ENCODE peak calls at places on chromosomes 16 and 17, in six cellular contexts. One of them, this sample, is unnamed.

GRCh38 chr17:76539631-76540271 is at the start of gene PRCD:
- DNase-seq in BJ: no peak
- DNase-seq in GM12878: no peak
- DNase-seq in psoas muscle: no peak
- DNase-seq in bronchial epithelial cell: no peak
- DNase-seq in fibroblast of pulmonary artery: no peak
- DNase-seq in this sample: no peak

GRCh38 chr16:67104061-67104460 is 5.7 kb upstream of the PHAF1 start:
- DNase-seq in BJ: no peak
- DNase-seq in GM12878: no peak
- DNase-seq in psoas muscle: no peak
- DNase-seq in bronchial epithelial cell: no peak
- DNase-seq in fibroblast of pulmonary artery: peak
- DNase-seq in this sample: no peak

GRCh38 chr16:11346700-11347319 is 1.6 kb downstream of the RMI2 start:
- DNase-seq in BJ: no peak
- DNase-seq in GM12878: no peak
- DNase-seq in psoas muscle: no peak
- DNase-seq in bronchial epithelial cell: no peak
- DNase-seq in fibroblast of pulmonary artery: no peak
- DNase-seq in this sample: no peak

GRCh38 chr17:41812176-41813038 is at the start of gene FKBP10:
- DNase-seq in BJ: no peak
- DNase-seq in GM12878: no peak
- DNase-seq in psoas muscle: peak
- DNase-seq in bronchial epithelial cell: peak
- DNase-seq in fibroblast of pulmonary artery: peak
- DNase-seq in this sample: no peak

GRCh38 chr16:69833357-69833781 is 71.2 kb downstream of the WWP2 start:
- DNase-seq in BJ: no peak
- DNase-seq in GM12878: no peak
- DNase-seq in psoas muscle: no peak
- DNase-seq in bronchial epithelial cell: no peak
- DNase-seq in fibroblast of pulmonary artery: peak
- DNase-seq in this sample: no peak

GRCh38 chr17:47298712-47299111 is 25.0 kb upstream of the EFCAB13 start:
- DNase-seq in BJ: no peak
- DNase-seq in GM12878: no peak
- DNase-seq in psoas muscle: no peak
- DNase-seq in bronchial epithelial cell: no peak
- DNase-seq in fibroblast of pulmonary artery: no peak
- DNase-seq in this sample: no peak

GRCh38 chr16:85169333-85170065 is 57.2 kb upstream of the CIBAR2 start:
- DNase-seq in BJ: no peak
- DNase-seq in GM12878: no peak
- DNase-seq in psoas muscle: no peak
- DNase-seq in bronchial epithelial cell: no peak
- DNase-seq in fibroblast of pulmonary artery: peak
- DNase-seq in this sample: no peak

GRCh38 chr16:56861092-56861610 is 3.9 kb upstream of the SLC12A3 start:
- DNase-seq in BJ: no peak
- DNase-seq in GM12878: no peak
- DNase-seq in psoas muscle: no peak
- DNase-seq in bronchial epithelial cell: no peak
- DNase-seq in fibroblast of pulmonary artery: no peak
- DNase-seq in this sample: no peak

GRCh38 chr16:10314811-10315210 is 71.0 kb upstream of the ATF7IP2 start:
- DNase-seq in BJ: no peak
- DNase-seq in GM12878: no peak
- DNase-seq in psoas muscle: no peak
- DNase-seq in bronchial epithelial cell: peak
- DNase-seq in fibroblast of pulmonary artery: peak
- DNase-seq in this sample: no peak

GRCh38 chr17:63477471-63478440 is 895 bp downstream of the ACE start:
- DNase-seq in BJ: no peak
- DNase-seq in GM12878: no peak
- DNase-seq in psoas muscle: no peak
- DNase-seq in bronchial epithelial cell: no peak
- DNase-seq in fibroblast of pulmonary artery: no peak
- DNase-seq in this sample: no peak

GRCh38 chr17:36721560-36722120 is 120.3 kb downstream of the MRM1 start:
- DNase-seq in BJ: no peak
- DNase-seq in GM12878: no peak
- DNase-seq in psoas muscle: no peak
- DNase-seq in bronchial epithelial cell: no peak
- DNase-seq in fibroblast of pulmonary artery: no peak
- DNase-seq in this sample: no peak

GRCh38 chr17:17794382-17794781 is 42.4 kb downstream of the SREBF1 start:
- DNase-seq in BJ: no peak
- DNase-seq in GM12878: no peak
- DNase-seq in psoas muscle: no peak
- DNase-seq in bronchial epithelial cell: no peak
- DNase-seq in fibroblast of pulmonary artery: no peak
- DNase-seq in this sample: no peak

GRCh38 chr16:17367034-17367433 is 103.7 kb downstream of the XYLT1 start:
- DNase-seq in BJ: no peak
- DNase-seq in GM12878: no peak
- DNase-seq in psoas muscle: no peak
- DNase-seq in bronchial epithelial cell: no peak
- DNase-seq in fibroblast of pulmonary artery: no peak
- DNase-seq in this sample: no peak

GRCh38 chr17:79131701-79132100 is 57.1 kb downstream of the ENGASE start:
- DNase-seq in BJ: no peak
- DNase-seq in GM12878: no peak
- DNase-seq in psoas muscle: no peak
- DNase-seq in bronchial epithelial cell: no peak
- DNase-seq in fibroblast of pulmonary artery: no peak
- DNase-seq in this sample: no peak

GRCh38 chr17:41528959-41529353 is 848 bp upstream of the KRT19 start:
- DNase-seq in BJ: no peak
- DNase-seq in GM12878: no peak
- DNase-seq in psoas muscle: no peak
- DNase-seq in bronchial epithelial cell: no peak
- DNase-seq in fibroblast of pulmonary artery: no peak
- DNase-seq in this sample: no peak

GRCh38 chr17:70622382-70623260 is 453.3 kb downstream of the KCNJ2 start:
- DNase-seq in BJ: no peak
- DNase-seq in GM12878: no peak
- DNase-seq in psoas muscle: peak
- DNase-seq in bronchial epithelial cell: peak
- DNase-seq in fibroblast of pulmonary artery: peak
- DNase-seq in this sample: no peak

GRCh38 chr16:85675528-85675927 is 13.2 kb downstream of the GINS2 start:
- DNase-seq in BJ: no peak
- DNase-seq in GM12878: no peak
- DNase-seq in psoas muscle: no peak
- DNase-seq in bronchial epithelial cell: no peak
- DNase-seq in fibroblast of pulmonary artery: peak
- DNase-seq in this sample: no peak

GRCh38 chr16:88988980-88989791 is 12.2 kb upstream of the CBFA2T3 start:
- DNase-seq in BJ: no peak
- DNase-seq in GM12878: no peak
- DNase-seq in psoas muscle: no peak
- DNase-seq in bronchial epithelial cell: no peak
- DNase-seq in fibroblast of pulmonary artery: no peak
- DNase-seq in this sample: no peak

GRCh38 chr17:10718547-10718946 is 11.3 kb downstream of the TMEM220 start:
- DNase-seq in BJ: no peak
- DNase-seq in GM12878: no peak
- DNase-seq in psoas muscle: no peak
- DNase-seq in bronchial epithelial cell: no peak
- DNase-seq in fibroblast of pulmonary artery: no peak
- DNase-seq in this sample: no peak

GRCh38 chr17:10713336-10713735 is 15.9 kb downstream of the ADPRM start:
- DNase-seq in BJ: no peak
- DNase-seq in GM12878: no peak
- DNase-seq in psoas muscle: no peak
- DNase-seq in bronchial epithelial cell: no peak
- DNase-seq in fibroblast of pulmonary artery: no peak
- DNase-seq in this sample: no peak

DNA sequence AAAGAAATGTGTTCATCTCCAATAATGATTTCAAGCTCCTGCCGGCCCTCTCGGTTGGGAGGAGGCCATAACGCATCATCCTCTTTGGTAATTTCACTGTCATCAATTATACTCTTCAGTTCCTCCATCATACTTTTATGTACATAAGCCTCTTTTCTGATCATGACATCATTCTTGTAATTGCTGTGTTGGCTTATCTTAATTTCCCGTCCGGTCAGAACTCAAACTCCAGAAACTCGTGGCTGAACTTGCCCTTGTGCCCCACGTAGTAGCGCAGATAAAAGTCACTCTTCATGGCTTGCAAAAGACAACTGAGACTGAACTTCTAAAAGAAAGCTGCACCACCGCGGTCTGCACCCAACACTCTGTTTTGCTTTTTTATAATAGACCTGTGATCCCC is 13.6 kb downstream of the TMEM220 start:
- DNase-seq in BJ: no peak
- DNase-seq in GM12878: no peak
- DNase-seq in psoas muscle: no peak
- DNase-seq in bronchial epithelial cell: no peak
- DNase-seq in fibroblast of pulmonary artery: no peak
- DNase-seq in this sample: no peak
- TF ChIP-seq CTCF in BJ: no peak
- TF ChIP-seq CTCF in GM12878: no peak
- TF ChIP-seq CTCF in psoas muscle: no peak
- TF ChIP-seq CTCF in bronchial epithelial cell: no peak
- TF ChIP-seq CTCF in fibroblast of pulmonary artery: no peak
- TF ChIP-seq CTCF in this sample: no peak

GRCh38 chr17:39194985-39195524 is 2.4 kb downstream of the CACNB1 start:
- DNase-seq in BJ: no peak
- DNase-seq in GM12878: no peak
- DNase-seq in psoas muscle: no peak
- DNase-seq in bronchial epithelial cell: no peak
- DNase-seq in fibroblast of pulmonary artery: no peak
- DNase-seq in this sample: no peak

GRCh38 chr17:39192901-39193300 is 4.6 kb downstream of the CACNB1 start:
- DNase-seq in BJ: no peak
- DNase-seq in GM12878: no peak
- DNase-seq in psoas muscle: no peak
- DNase-seq in bronchial epithelial cell: no peak
- DNase-seq in fibroblast of pulmonary artery: no peak
- DNase-seq in this sample: no peak

GRCh38 chr17:39193346-39193745 is 4.1 kb downstream of the CACNB1 start:
- DNase-seq in BJ: no peak
- DNase-seq in GM12878: no peak
- DNase-seq in psoas muscle: peak
- DNase-seq in bronchial epithelial cell: no peak
- DNase-seq in fibroblast of pulmonary artery: no peak
- DNase-seq in this sample: no peak

GRCh38 chr17:39195568-39196160 is 1.8 kb downstream of the CACNB1 start:
- DNase-seq in BJ: no peak
- DNase-seq in GM12878: no peak
- DNase-seq in psoas muscle: no peak
- DNase-seq in bronchial epithelial cell: peak
- DNase-seq in fibroblast of pulmonary artery: no peak
- DNase-seq in this sample: no peak

DNA sequence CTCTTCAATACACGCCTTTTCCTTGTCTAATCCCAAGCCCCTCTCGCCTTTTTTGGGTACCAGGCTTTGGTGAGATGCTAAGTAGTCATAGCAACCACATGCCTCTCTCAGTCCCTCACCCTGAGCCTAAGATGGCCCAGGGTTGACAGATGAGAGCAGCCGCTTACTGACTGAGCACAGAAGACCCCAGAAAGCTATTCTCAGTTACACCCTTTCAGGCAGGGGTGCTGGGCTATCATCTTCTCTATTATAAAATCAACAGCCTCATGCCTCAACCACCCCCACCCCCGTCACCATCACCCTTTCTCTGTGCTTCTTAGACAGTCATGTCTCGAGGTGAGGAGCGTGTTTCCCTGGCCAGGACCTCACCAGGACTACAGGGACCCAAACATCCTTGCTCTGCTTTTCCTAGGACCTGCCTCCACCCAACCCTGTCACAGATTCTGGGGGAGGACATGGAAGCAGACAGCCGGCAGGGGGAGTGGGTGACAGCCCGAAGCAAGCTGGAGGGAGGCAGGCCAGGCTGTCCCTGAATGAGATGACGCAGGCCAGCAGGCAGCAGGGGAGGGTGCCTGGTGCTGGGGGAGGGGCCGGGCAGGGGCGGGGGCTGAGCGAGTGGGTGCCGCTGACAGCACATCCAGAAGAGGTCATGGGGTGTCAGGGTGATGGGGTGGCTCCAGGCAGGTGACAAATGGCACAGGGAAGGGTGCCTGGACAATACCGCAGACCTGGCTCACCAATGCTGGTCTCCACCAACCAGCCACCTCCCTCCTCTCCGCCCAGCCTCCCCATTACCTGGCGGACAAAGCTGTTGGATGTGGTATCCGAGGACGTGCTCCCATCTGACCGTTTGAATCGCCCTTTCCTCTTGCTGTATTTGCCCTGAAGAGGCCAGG is 3.1 kb downstream of the CACNB1 start:
- DNase-seq in BJ: no peak
- DNase-seq in GM12878: no peak
- DNase-seq in psoas muscle: peak
- DNase-seq in bronchial epithelial cell: no peak
- DNase-seq in fibroblast of pulmonary artery: peak
- DNase-seq in this sample: no peak
- H3K4me3 ChIP-seq in BJ: no peak
- H3K4me3 ChIP-seq in GM12878: no peak
- H3K4me3 ChIP-seq in psoas muscle: peak
- H3K4me3 ChIP-seq in bronchial epithelial cell: no peak
- H3K4me3 ChIP-seq in fibroblast of pulmonary artery: no peak
- H3K4me3 ChIP-seq in this sample: no peak

GRCh38 chr17:1783834-1784611 is 22.2 kb downstream of the SERPINF1 start:
- DNase-seq in BJ: no peak
- DNase-seq in GM12878: no peak
- DNase-seq in psoas muscle: peak
- DNase-seq in bronchial epithelial cell: peak
- DNase-seq in fibroblast of pulmonary artery: peak
- DNase-seq in this sample: no peak
- TF ChIP-seq CTCF in BJ: peak
- TF ChIP-seq CTCF in GM12878: peak
- TF ChIP-seq CTCF in psoas muscle: peak
- TF ChIP-seq CTCF in bronchial epithelial cell: peak
- TF ChIP-seq CTCF in fibroblast of pulmonary artery: peak
- TF ChIP-seq CTCF in this sample: peak

GRCh38 chr17:50130778-50131317 is 888 bp upstream of the SAMD14 start:
- DNase-seq in BJ: no peak
- DNase-seq in GM12878: no peak
- DNase-seq in psoas muscle: no peak
- DNase-seq in bronchial epithelial cell: no peak
- DNase-seq in fibroblast of pulmonary artery: no peak
- DNase-seq in this sample: no peak

GRCh38 chr17:50129303-50129945 is 536 bp downstream of the SAMD14 start:
- DNase-seq in BJ: no peak
- DNase-seq in GM12878: no peak
- DNase-seq in psoas muscle: no peak
- DNase-seq in bronchial epithelial cell: no peak
- DNase-seq in fibroblast of pulmonary artery: peak
- DNase-seq in this sample: no peak

GRCh38 chr17:50129946-50130777 is at the start of gene SAMD14:
- DNase-seq in BJ: no peak
- DNase-seq in GM12878: no peak
- DNase-seq in psoas muscle: no peak
- DNase-seq in bronchial epithelial cell: no peak
- DNase-seq in fibroblast of pulmonary artery: no peak
- DNase-seq in this sample: peak

GRCh38 chr17:50127661-50128361 is 2.1 kb downstream of the SAMD14 start:
- DNase-seq in BJ: no peak
- DNase-seq in GM12878: no peak
- DNase-seq in psoas muscle: no peak
- DNase-seq in bronchial epithelial cell: peak
- DNase-seq in fibroblast of pulmonary artery: peak
- DNase-seq in this sample: no peak

GRCh38 chr17:50128441-50129302 is 1.3 kb downstream of the SAMD14 start:
- DNase-seq in BJ: no peak
- DNase-seq in GM12878: no peak
- DNase-seq in psoas muscle: no peak
- DNase-seq in bronchial epithelial cell: no peak
- DNase-seq in fibroblast of pulmonary artery: peak
- DNase-seq in this sample: no peak
- H3K4me3 ChIP-seq in BJ: peak
- H3K4me3 ChIP-seq in GM12878: no peak
- H3K4me3 ChIP-seq in psoas muscle: peak
- H3K4me3 ChIP-seq in bronchial epithelial cell: no peak
- H3K4me3 ChIP-seq in fibroblast of pulmonary artery: peak
- H3K4me3 ChIP-seq in this sample: no peak